ENCODE peak calls at places on chromosomes 16 and 17, in five cellular contexts. A, J, E, N and O are unnamed samples.

GRCh38 chr17:15298176-15298575 is 33.0 kb upstream of the PMP22 start:
- DNase-seq in A (no peak), J (no peak), E (no peak), N (no peak), O (no peak)

GRCh38 chr17:63928172-63928666 is 3.9 kb downstream of the CD79B start:
- DNase-seq in A (no peak), J (no peak), E (no peak), N (no peak), O (no peak)

GRCh38 chr16:81040837-81041236 is 5.2 kb downstream of the ATMIN start:
- DNase-seq in A (no peak), J (no peak), E (no peak), N (no peak), O (no peak)

GRCh38 chr17:40023590-40024292 is 8.5 kb downstream of the CSF3 start:
- DNase-seq in A (no peak), J (no peak), E (no peak), N (no peak), O (no peak)

GRCh38 chr16:1433263-1433560 is 2.3 kb downstream of the PERCC1 start:
- DNase-seq in A (no peak), J (no peak), E (no peak), N (no peak), O (no peak)

GRCh38 chr17:63440127-63440769 is 5.9 kb downstream of the CYB561 start:
- DNase-seq in A (no peak), J (no peak), E (no peak), N (no peak), O (no peak)

GRCh38 chr16:47320546-47321315 is 140.1 kb downstream of the ITFG1 start:
- DNase-seq in A (no peak), J (no peak), E (no peak), N (no peak), O (no peak)

GRCh38 chr16:62035115-62036092 is 834 bp downstream of the CDH8 start:
- DNase-seq in A (no peak), J (no peak), E (no peak), N (peak; percentile 86), O (no peak)

GRCh38 chr17:10699861-10700260 is 2.5 kb downstream of the ADPRM start:
- DNase-seq in A (no peak), J (no peak), E (no peak), N (no peak), O (no peak)

GRCh38 chr17:39921323-39921722 is 2.9 kb upstream of the GSDMB start:
- DNase-seq in A (no peak), J (no peak), E (no peak), N (no peak), O (no peak)

GRCh38 chr16:61678182-61678581 is 358.1 kb downstream of the CDH8 start:
- DNase-seq in A (no peak), J (no peak), E (no peak), N (no peak), O (no peak)

GRCh38 chr17:29777663-29778062 is 152.4 kb downstream of the SSH2 start:
- DNase-seq in A (no peak), J (no peak), E (peak; percentile 9), N (no peak), O (no peak)

GRCh38 chr16:12501727-12502457 is 301.8 kb downstream of the CPPED1 start:
- DNase-seq in A (no peak), J (no peak), E (no peak), N (no peak), O (no peak)

GRCh38 chr17:39573447-39574298 is 34.0 kb downstream of the NEUROD2 start:
- DNase-seq in A (peak; percentile 27), J (no peak), E (peak; percentile 20), N (peak; percentile 84), O (peak; percentile 93)

GRCh38 chr16:22375117-22375962 is 921 bp upstream of the CDR2 start:
- DNase-seq in A (no peak), J (no peak), E (peak; percentile 42), N (no peak), O (no peak)

GRCh38 chr16:29816694-29817441 is 916 bp downstream of the PAGR1 start:
- DNase-seq in A (no peak), J (no peak), E (peak; percentile 47), N (peak; percentile 80), O (peak; percentile 74)

GRCh38 chr17:46911311-46911710 is 11.6 kb upstream of the GOSR2 start:
- DNase-seq in A (no peak), J (no peak), E (no peak), N (no peak), O (no peak)

GRCh38 chr17:28810437-28810836 is 32.2 kb downstream of the FAM222B start:
- DNase-seq in A (no peak), J (no peak), E (no peak), N (no peak), O (no peak)

GRCh38 chr16:89658221-89658879 is 714 bp downstream of the SPATA33 start:
- DNase-seq in A (no peak), J (no peak), E (no peak), N (no peak), O (peak; percentile 46)

GRCh38 chr16:50169555-50170096 is 16.5 kb downstream of the TENT4B start:
- DNase-seq in A (no peak), J (no peak), E (no peak), N (no peak), O (no peak)

GRCh38 chr17:31880311-31880710 is 21.2 kb downstream of the UTP6 start:
- DNase-seq in A (no peak), J (no peak), E (no peak), N (no peak), O (no peak)

GRCh38 chr17:31878703-31879073 is 19.6 kb upstream of the COPRS start:
- DNase-seq in A (no peak), J (no peak), E (no peak), N (no peak), O (no peak)

GRCh38 chr17:31877341-31877740 is 18.3 kb upstream of the COPRS start:
- DNase-seq in A (no peak), J (no peak), E (no peak), N (no peak), O (no peak)

GRCh38 chr17:31877911-31878702 is 19.1 kb upstream of the COPRS start:
- DNase-seq in A (no peak), J (no peak), E (no peak), N (no peak), O (no peak)

DNA sequence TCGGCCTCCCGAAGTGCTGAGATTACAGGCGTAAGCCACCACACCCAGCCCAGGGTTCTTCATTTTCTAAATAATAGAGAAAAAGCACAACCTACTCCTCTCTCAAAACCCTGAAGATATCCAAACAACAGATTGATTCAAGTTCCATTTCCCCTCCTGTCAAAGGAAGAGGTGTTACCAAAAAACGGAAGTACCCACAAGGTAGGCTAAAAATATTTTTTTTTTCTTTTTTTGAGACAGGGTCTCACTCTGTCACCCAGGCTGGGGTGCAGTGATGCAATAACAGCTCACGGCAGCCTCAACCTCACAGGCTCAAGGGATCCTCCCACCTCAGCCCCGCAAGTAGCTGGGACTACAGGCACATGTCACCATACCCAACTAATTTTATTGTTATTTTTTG is 18.9 kb downstream of the UTP6 start:
- DNase-seq in A (no peak), J (no peak), E (no peak), N (no peak), O (no peak)
- TF ChIP-seq JUND in A (no peak), J (no peak), E (no peak), N (no peak), O (no peak)

GRCh38 chr17:77364941-77365583 is 224.3 kb downstream of the SEC14L1 start:
- DNase-seq in A (no peak), J (no peak), E (no peak), N (no peak), O (no peak)

GRCh38 chr17:77364381-77364911 is 223.7 kb downstream of the SEC14L1 start:
- DNase-seq in A (no peak), J (no peak), E (no peak), N (no peak), O (no peak)

GRCh38 chr17:77366558-77367245 is 225.9 kb downstream of the SEC14L1 start:
- DNase-seq in A (no peak), J (no peak), E (no peak), N (peak; percentile 42), O (no peak)

GRCh38 chr17:77366206-77366557 is 225.4 kb downstream of the SEC14L1 start:
- DNase-seq in A (no peak), J (no peak), E (no peak), N (no peak), O (no peak)

DNA sequence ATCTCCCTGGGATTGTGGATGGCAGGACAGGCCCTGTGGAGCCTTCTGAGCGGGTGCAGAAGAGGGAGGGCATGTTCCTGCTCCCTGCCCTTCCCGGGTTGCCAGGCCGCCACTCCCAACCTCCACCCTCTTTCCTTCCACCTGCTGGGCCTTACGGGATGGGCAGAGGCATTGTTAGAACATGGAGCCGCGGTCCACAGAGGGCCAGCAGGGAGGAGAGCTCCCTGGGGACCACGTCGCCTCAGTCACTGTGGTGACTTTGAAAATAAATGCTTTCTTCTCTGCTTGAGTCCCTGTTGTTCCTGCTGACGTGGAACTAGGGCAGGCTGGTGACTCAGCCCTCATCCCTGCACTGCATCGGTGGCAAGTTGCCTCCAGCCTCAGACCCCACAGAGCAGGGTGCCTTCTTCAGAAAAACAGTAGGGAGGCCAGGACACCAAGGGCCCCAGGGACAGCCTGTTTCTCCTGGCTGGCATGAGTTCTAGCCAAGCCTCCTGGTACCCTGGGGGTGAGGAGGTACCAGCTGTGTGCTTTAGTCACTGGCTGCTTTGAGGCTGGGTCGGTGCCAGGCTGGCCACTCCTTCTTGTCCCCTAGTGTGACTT is 224.9 kb downstream of the SEC14L1 start:
- DNase-seq in A (peak; percentile 85), J (no peak), E (no peak), N (no peak), O (no peak)
- TF ChIP-seq JUND in A (no peak), J (no peak), E (no peak), N (no peak), O (no peak)

GRCh38 chr16:11475896-11476630 is 110.7 kb downstream of the LITAF start:
- DNase-seq in A (no peak), J (no peak), E (no peak), N (no peak), O (no peak)
- TF ChIP-seq JUND in A (no peak), J (no peak), E (no peak), N (no peak), O (no peak)

GRCh38 chr16:67100569-67101300 is 9.0 kb upstream of the PHAF1 start:
- DNase-seq in A (no peak), J (no peak), E (no peak), N (no peak), O (peak; percentile 60)
- TF ChIP-seq JUND in A (no peak), J (no peak), E (no peak), N (no peak), O (no peak)

DNA sequence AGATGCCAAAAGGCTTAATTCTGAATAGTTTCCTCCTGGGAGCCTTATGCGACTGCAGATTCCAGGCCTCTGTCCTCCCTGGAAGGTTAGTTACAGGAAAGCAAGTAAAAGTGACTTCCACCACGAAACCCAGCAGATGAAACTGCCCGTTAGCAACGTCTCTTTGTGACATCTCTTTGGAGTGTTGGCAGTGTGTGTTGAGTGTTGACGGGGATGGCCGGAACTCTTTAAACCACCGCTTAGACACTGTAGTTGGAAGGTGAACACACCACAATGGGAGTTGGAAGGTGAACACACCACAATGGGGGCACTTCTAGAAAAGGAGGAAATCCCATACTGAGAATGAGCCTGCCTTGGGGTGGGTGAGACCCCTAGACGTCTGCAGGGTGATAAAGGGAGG is 858 bp downstream of the SKAP1 start:
- DNase-seq in A (no peak), J (no peak), E (no peak), N (no peak), O (peak; percentile 59)
- TF ChIP-seq JUND in A (no peak), J (no peak), E (no peak), N (no peak), O (no peak)